ENCODE peak calls at places on chromosomes 13 and 19, in four cellular contexts. One of them, this sample, is unnamed.

GRCh38 chr13:80082396-80083096 is 258.4 kb downstream of the SPRY2 start:
- DNase-seq in NCI-H1092: no peak
- DNase-seq in tibial artery: no peak
- DNase-seq in CD8-positive, alpha-beta T cell: no peak
- DNase-seq in this sample: no peak

GRCh38 chr13:46382224-46382623 is 4.8 kb downstream of the RUBCNL start:
- DNase-seq in NCI-H1092: no peak
- DNase-seq in tibial artery: no peak
- DNase-seq in CD8-positive, alpha-beta T cell: no peak
- DNase-seq in this sample: no peak

GRCh38 chr13:37068962-37069361 is 9.5 kb upstream of the SUPT20H start:
- DNase-seq in NCI-H1092: no peak
- DNase-seq in tibial artery: no peak
- DNase-seq in CD8-positive, alpha-beta T cell: no peak
- DNase-seq in this sample: no peak

GRCh38 chr13:50344717-50345116 is 329.5 kb downstream of the KCNRG start:
- DNase-seq in NCI-H1092: no peak
- DNase-seq in tibial artery: no peak
- DNase-seq in CD8-positive, alpha-beta T cell: no peak
- DNase-seq in this sample: no peak

GRCh38 chr13:107025991-107026390 is 458.1 kb upstream of the ARGLU1 start:
- DNase-seq in NCI-H1092: no peak
- DNase-seq in tibial artery: peak
- DNase-seq in CD8-positive, alpha-beta T cell: no peak
- DNase-seq in this sample: no peak

GRCh38 chr13:19967619-19968018 is 9.1 kb downstream of the ZMYM2 start:
- DNase-seq in NCI-H1092: no peak
- DNase-seq in tibial artery: no peak
- DNase-seq in CD8-positive, alpha-beta T cell: no peak
- DNase-seq in this sample: no peak

GRCh38 chr13:31051999-31052398 is 109.7 kb downstream of the HSPH1 start:
- DNase-seq in NCI-H1092: no peak
- DNase-seq in tibial artery: peak
- DNase-seq in CD8-positive, alpha-beta T cell: no peak
- DNase-seq in this sample: no peak

GRCh38 chr19:50377051-50377441 is 789 bp downstream of the NR1H2 start:
- DNase-seq in NCI-H1092: no peak
- DNase-seq in tibial artery: peak
- DNase-seq in CD8-positive, alpha-beta T cell: peak
- DNase-seq in this sample: peak

GRCh38 chr19:31347828-31348314 is 1.4 kb downstream of the TSHZ3 start:
- DNase-seq in NCI-H1092: no peak
- DNase-seq in tibial artery: no peak
- DNase-seq in CD8-positive, alpha-beta T cell: no peak
- DNase-seq in this sample: no peak

GRCh38 chr13:73171926-73172325 is 113.1 kb downstream of the KLF5 start:
- DNase-seq in NCI-H1092: no peak
- DNase-seq in tibial artery: no peak
- DNase-seq in CD8-positive, alpha-beta T cell: no peak
- DNase-seq in this sample: no peak

GRCh38 chr13:42221321-42221720 is 50.6 kb upstream of the AKAP11 start:
- DNase-seq in NCI-H1092: no peak
- DNase-seq in tibial artery: no peak
- DNase-seq in CD8-positive, alpha-beta T cell: no peak
- DNase-seq in this sample: no peak

GRCh38 chr19:32647361-32647760 is 27.6 kb downstream of the ANKRD27 start:
- DNase-seq in NCI-H1092: no peak
- DNase-seq in tibial artery: no peak
- DNase-seq in CD8-positive, alpha-beta T cell: no peak
- DNase-seq in this sample: no peak

GRCh38 chr19:29266603-29267002 is 53.7 kb upstream of the UQCRFS1 start:
- DNase-seq in NCI-H1092: no peak
- DNase-seq in tibial artery: no peak
- DNase-seq in CD8-positive, alpha-beta T cell: no peak
- DNase-seq in this sample: no peak